ENCODE peak calls at places on chromosomes 2 and 18, in eight cellular contexts. E is esophagus squamous epithelium, Y is small intestine, K is left ventricle myocardium inferior, H is ovary, M is SK-N-SH, R is tibial artery, Q is endodermal cell. Z is an unnamed sample. For H3K9me3, the result is how much of the 10 kb centered on the place peaks cover.

GRCh38 chr18:51621103-51621969 is 423.9 kb upstream of the MEX3C start:
- DNase-seq in E (no peak), M (peak), H (no peak), K (peak), R (no peak), Y (peak), Q (peak), Z (no peak)

GRCh38 chr2:16022548-16023240 is 82.3 kb downstream of the MYCN start:
- DNase-seq in E (no peak), Q (no peak), K (no peak), Y (no peak), H (no peak), R (no peak), M (no peak), Z (no peak)

GRCh38 chr2:212968284-212969081 is 182.9 kb downstream of the IKZF2 start:
- DNase-seq in E (no peak), R (no peak), H (no peak), K (no peak), Y (no peak), Q (no peak), M (no peak), Z (no peak)

GRCh38 chr2:101854877-101855276 is 136.9 kb upstream of the IL1R2 start:
- DNase-seq in Y (peak), Q (no peak), K (no peak), H (no peak), R (no peak), M (no peak), E (no peak), Z (no peak)

GRCh38 chr2:223084873-223085272 is 32.9 kb downstream of the KCNE4 start:
- DNase-seq in Y (no peak), R (no peak), H (no peak), K (no peak), E (no peak), M (peak), Q (peak), Z (no peak)

GRCh38 chr2:216183459-216183858 is 74.3 kb downstream of the XRCC5 start:
- DNase-seq in E (no peak), M (no peak), R (no peak), K (no peak), H (no peak), Y (no peak), Q (no peak), Z (no peak)

GRCh38 chr2:178491612-178492011 is 11.4 kb downstream of the PLEKHA3 start:
- DNase-seq in R (no peak), Q (no peak), Y (no peak), E (no peak), K (no peak), M (no peak), H (no peak), Z (no peak)

GRCh38 chr2:60460577-60461420 is 92.7 kb downstream of the BCL11A start:
- DNase-seq in M (no peak), E (no peak), H (no peak), K (no peak), Y (no peak), R (no peak), Q (no peak), Z (no peak)

GRCh38 chr2:215619989-215620388 is 184.1 kb upstream of the FN1 start:
- DNase-seq in Q (no peak), R (no peak), M (no peak), H (no peak), Y (peak), E (no peak), K (peak), Z (no peak)

GRCh38 chr18:31497711-31498449 is at the start of gene DSG2:
- DNase-seq in R (no peak), E (no peak), M (peak), H (peak), K (peak), Y (peak), Q (peak), Z (no peak)

GRCh38 chr2:29803541-29803940 is 117.8 kb downstream of the ALK start:
- DNase-seq in Q (no peak), E (no peak), M (no peak), K (no peak), Y (no peak), H (no peak), R (no peak), Z (no peak)

GRCh38 chr2:13006829-13007715 is 290.3 kb downstream of the TRIB2 start:
- DNase-seq in R (peak), H (peak), E (no peak), Q (peak), M (peak), K (peak), Y (peak), Z (peak)

GRCh38 chr18:10748641-10749040 is 222.8 kb downstream of the NAPG start:
- DNase-seq in R (no peak), M (no peak), Y (no peak), K (no peak), H (no peak), E (no peak), Q (no peak), Z (no peak)

GRCh38 chr2:235270951-235271350 is 222.9 kb upstream of the AGAP1 start:
- DNase-seq in Y (no peak), M (no peak), R (no peak), E (no peak), K (no peak), H (no peak), Q (no peak), Z (no peak)

GRCh38 chr18:7980136-7980535 is 413.0 kb downstream of the PTPRM start:
- DNase-seq in Q (peak), H (no peak), E (no peak), Y (no peak), R (no peak), K (no peak), M (no peak), Z (no peak)

GRCh38 chr2:167596072-167596471 is 651.3 kb downstream of the STK39 start:
- DNase-seq in R (no peak), H (no peak), Y (no peak), Q (no peak), M (no peak), E (no peak), K (no peak), Z (no peak)

GRCh38 chr2:27370026-27370815 is at the start of the genes EIF2B4 and SNX17:
- DNase-seq in E (peak), Y (peak), H (peak), Q (peak), M (peak), K (peak), R (peak), Z (peak)

GRCh38 chr2:239929504-239929903 is 95.6 kb downstream of the NDUFA10 start:
- DNase-seq in K (peak), H (peak), Y (no peak), R (no peak), Q (peak), E (no peak), M (no peak), Z (no peak)

GRCh38 chr2:239928457-239929350 is 96.4 kb downstream of the NDUFA10 start:
- DNase-seq in M (no peak), H (peak), Y (no peak), R (no peak), K (peak), E (no peak), Q (peak), Z (peak)

GRCh38 chr2:239930378-239930777 is 94.8 kb downstream of the NDUFA10 start:
- DNase-seq in R (no peak), M (no peak), E (no peak), Q (peak), H (peak), Y (no peak), K (peak), Z (no peak)

GRCh38 chr2:239927424-239927981 is 97.6 kb downstream of the NDUFA10 start:
- DNase-seq in M (no peak), Y (no peak), E (no peak), K (peak), R (no peak), Q (peak), H (peak), Z (peak)

DNA sequence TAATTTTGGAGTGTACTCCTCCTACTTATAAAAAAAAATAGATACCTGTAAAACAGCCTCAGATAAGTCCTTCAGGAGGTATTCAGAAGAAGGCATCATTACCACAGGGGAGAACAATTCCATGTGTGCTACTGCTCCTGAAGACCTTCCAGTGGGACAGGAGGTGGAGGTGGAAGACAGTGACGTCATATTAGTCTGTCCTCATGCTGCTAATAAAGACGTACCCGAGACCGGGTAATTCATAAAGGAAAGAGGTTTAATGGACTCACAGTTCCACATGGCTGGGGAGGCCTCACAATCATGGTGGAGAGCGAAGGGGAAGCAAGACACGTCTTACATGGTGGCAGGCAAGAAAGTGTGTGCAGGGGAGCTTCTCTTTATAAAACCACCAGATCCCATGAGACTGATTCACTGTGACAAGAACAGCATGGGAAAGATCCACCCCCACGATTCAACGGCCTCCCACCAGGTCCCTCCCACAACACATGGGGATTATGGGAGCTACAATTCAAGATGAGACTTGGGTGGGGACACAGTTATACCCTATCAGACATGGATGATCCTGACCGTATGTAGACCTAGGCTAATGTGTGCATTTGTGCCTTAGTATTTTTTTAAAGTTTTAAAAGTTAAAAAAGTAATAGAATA is 98.4 kb downstream of the NDUFA10 start:
- DNase-seq in Q (no peak), Y (no peak), M (no peak), H (no peak), K (peak), E (no peak), R (no peak), Z (no peak)
- H3K9me3 ChIP-seq in Q (under half), Y (under half), M (under half), H (under half), K (under half), E (under half), R (under half), Z (under half)

GRCh38 chr2:181683518-181684453 is 3.5 kb upstream of the NEUROD1 start:
- DNase-seq in K (no peak), M (peak), E (no peak), Y (no peak), R (no peak), H (no peak), Q (peak), Z (no peak)
- H3K9me3 ChIP-seq in K (under half), M (under half), E (under half), Y (under half), R (under half), H (under half), Q (under half), Z (under half)

GRCh38 chr18:71194438-71194837 is 905.6 kb downstream of the SOCS6 start:
- DNase-seq in E (no peak), Q (no peak), Y (no peak), K (no peak), M (peak), R (no peak), H (no peak), Z (no peak)
- H3K9me3 ChIP-seq in E (under half), Q (half or more), Y (under half), K (under half), M (under half), R (under half), H (under half), Z (under half)

GRCh38 chr2:100230754-100231153 is 88.4 kb upstream of the AFF3 start:
- DNase-seq in Y (no peak), E (no peak), K (no peak), R (no peak), H (no peak), Q (no peak), M (no peak), Z (no peak)

GRCh38 chr2:100234141-100234540 is 88.2 kb downstream of the LONRF2 start:
- DNase-seq in Q (no peak), E (no peak), Y (no peak), K (no peak), M (no peak), H (no peak), R (no peak), Z (no peak)

GRCh38 chr2:100223502-100223901 is 81.1 kb upstream of the AFF3 start:
- DNase-seq in K (no peak), Q (no peak), E (no peak), M (no peak), Y (no peak), R (no peak), H (no peak), Z (no peak)

GRCh38 chr2:100228415-100228814 is 86.0 kb upstream of the AFF3 start:
- DNase-seq in H (no peak), K (no peak), Y (no peak), E (no peak), M (no peak), Q (no peak), R (no peak), Z (no peak)

GRCh38 chr2:100228967-100229366 is 86.6 kb upstream of the AFF3 start:
- DNase-seq in H (no peak), Q (no peak), M (no peak), E (no peak), R (no peak), K (no peak), Y (no peak), Z (no peak)
- H3K9me3 ChIP-seq in H (under half), Q (under half), M (under half), E (under half), R (under half), K (under half), Y (under half), Z (under half)

Z was measured in T-helper 17 cell.